ENCODE peak calls at places on chromosomes 13 and 19, in five cellular contexts. One of them, this sample, is unnamed. For H3K9me3, the result is how much of the 10 kb centered on the place peaks cover.

GRCh38 chr13:54934121-54934520 is 1905.5 kb downstream of the OLFM4 start:
- DNase-seq in small intestine: no peak
- DNase-seq in aorta: no peak
- DNase-seq in Karpas-422: no peak
- DNase-seq in heart right ventricle: no peak
- DNase-seq in this sample: no peak

GRCh38 chr13:40338217-40338616 is 328.2 kb downstream of the FOXO1 start:
- DNase-seq in small intestine: no peak
- DNase-seq in aorta: no peak
- DNase-seq in Karpas-422: no peak
- DNase-seq in heart right ventricle: no peak
- DNase-seq in this sample: no peak

GRCh38 chr13:25241007-25241406 is 46.3 kb downstream of the MTMR6 start:
- DNase-seq in small intestine: no peak
- DNase-seq in aorta: no peak
- DNase-seq in Karpas-422: no peak
- DNase-seq in heart right ventricle: no peak
- DNase-seq in this sample: no peak

GRCh38 chr13:24012648-24013047 is 115.3 kb upstream of the C1QTNF9B start:
- DNase-seq in small intestine: no peak
- DNase-seq in aorta: no peak
- DNase-seq in Karpas-422: no peak
- DNase-seq in heart right ventricle: no peak
- DNase-seq in this sample: peak

GRCh38 chr13:24135674-24136300 is 24.7 kb upstream of the SPATA13 start:
- DNase-seq in small intestine: no peak
- DNase-seq in aorta: no peak
- DNase-seq in Karpas-422: no peak
- DNase-seq in heart right ventricle: no peak
- DNase-seq in this sample: no peak

GRCh38 chr13:45178349-45179142 is 22.3 kb downstream of the KCTD4 start:
- DNase-seq in small intestine: no peak
- DNase-seq in aorta: no peak
- DNase-seq in Karpas-422: no peak
- DNase-seq in heart right ventricle: peak
- DNase-seq in this sample: peak

GRCh38 chr19:49579193-49579592 is 1.2 kb downstream of the NOSIP start:
- DNase-seq in small intestine: no peak
- DNase-seq in aorta: no peak
- DNase-seq in Karpas-422: no peak
- DNase-seq in heart right ventricle: no peak
- DNase-seq in this sample: no peak

GRCh38 chr19:35609881-35610353 is 2.6 kb upstream of the HAUS5 start:
- DNase-seq in small intestine: no peak
- DNase-seq in aorta: no peak
- DNase-seq in Karpas-422: no peak
- DNase-seq in heart right ventricle: no peak
- DNase-seq in this sample: no peak

GRCh38 chr13:39604736-39605135 is 1.7 kb upstream of the LHFPL6 start:
- DNase-seq in small intestine: no peak
- DNase-seq in aorta: no peak
- DNase-seq in Karpas-422: no peak
- DNase-seq in heart right ventricle: no peak
- DNase-seq in this sample: no peak

DNA sequence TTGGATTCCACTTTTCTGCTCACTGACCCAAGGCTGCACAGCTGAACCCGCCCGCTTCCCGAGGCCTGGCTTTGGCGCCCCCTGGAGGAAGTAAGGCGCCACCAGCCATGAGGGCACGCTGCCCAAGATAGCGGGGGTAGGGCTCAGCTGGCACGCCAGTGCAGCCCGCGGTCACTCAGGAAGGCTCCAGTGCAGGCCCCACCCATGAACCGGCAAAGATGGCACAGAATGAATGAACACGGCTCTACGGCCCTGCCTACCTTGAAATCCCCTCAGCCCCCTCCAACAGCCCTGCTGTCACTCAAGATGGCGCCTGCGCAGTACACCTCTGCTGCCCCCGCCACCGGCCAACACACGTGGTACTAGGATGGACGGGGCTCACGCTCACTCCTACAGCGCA is 3.0 kb downstream of the PEG3 start:
- DNase-seq in small intestine: no peak
- DNase-seq in aorta: peak
- DNase-seq in Karpas-422: no peak
- DNase-seq in heart right ventricle: peak
- DNase-seq in this sample: no peak
- H3K9me3 ChIP-seq in small intestine: under half
- H3K9me3 ChIP-seq in aorta: under half
- H3K9me3 ChIP-seq in Karpas-422: under half
- H3K9me3 ChIP-seq in heart right ventricle: under half
- H3K9me3 ChIP-seq in this sample: under half

DNA sequence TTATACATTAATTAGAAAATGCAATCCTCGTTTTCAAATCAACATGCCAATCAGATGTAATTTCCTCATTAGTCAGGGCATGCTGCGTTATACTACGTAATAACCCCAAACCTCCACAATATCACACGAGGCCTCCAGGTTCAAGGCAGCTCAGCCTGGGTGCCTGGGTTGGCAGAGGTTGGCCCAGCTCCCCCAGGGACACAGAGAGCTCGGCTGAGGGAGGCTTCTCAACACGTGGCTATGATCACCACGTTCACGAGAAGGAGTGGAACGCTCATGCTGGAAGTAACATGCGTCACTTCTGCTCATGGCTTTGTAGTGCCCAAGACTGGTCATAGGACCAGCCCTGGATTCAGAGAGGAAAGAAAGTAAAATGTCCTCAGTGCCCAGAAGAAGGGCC is 144.9 kb upstream of the SOX1 start:
- DNase-seq in small intestine: no peak
- DNase-seq in aorta: no peak
- DNase-seq in Karpas-422: no peak
- DNase-seq in heart right ventricle: no peak
- DNase-seq in this sample: peak
- H3K9me3 ChIP-seq in small intestine: under half
- H3K9me3 ChIP-seq in aorta: under half
- H3K9me3 ChIP-seq in Karpas-422: under half
- H3K9me3 ChIP-seq in heart right ventricle: under half
- H3K9me3 ChIP-seq in this sample: under half

GRCh38 chr19:28130066-28130511 is 1082.9 kb downstream of the UQCRFS1 start:
- DNase-seq in small intestine: no peak
- DNase-seq in aorta: no peak
- DNase-seq in Karpas-422: no peak
- DNase-seq in heart right ventricle: no peak
- DNase-seq in this sample: no peak
- H3K9me3 ChIP-seq in small intestine: under half
- H3K9me3 ChIP-seq in aorta: under half
- H3K9me3 ChIP-seq in Karpas-422: under half
- H3K9me3 ChIP-seq in heart right ventricle: under half
- H3K9me3 ChIP-seq in this sample: under half

GRCh38 chr19:21398851-21399250 is 1.9 kb downstream of the ZNF493 start:
- DNase-seq in small intestine: no peak
- DNase-seq in aorta: no peak
- DNase-seq in Karpas-422: no peak
- DNase-seq in heart right ventricle: no peak
- DNase-seq in this sample: no peak
- H3K9me3 ChIP-seq in small intestine: under half
- H3K9me3 ChIP-seq in aorta: under half
- H3K9me3 ChIP-seq in Karpas-422: under half
- H3K9me3 ChIP-seq in heart right ventricle: under half
- H3K9me3 ChIP-seq in this sample: under half

DNA sequence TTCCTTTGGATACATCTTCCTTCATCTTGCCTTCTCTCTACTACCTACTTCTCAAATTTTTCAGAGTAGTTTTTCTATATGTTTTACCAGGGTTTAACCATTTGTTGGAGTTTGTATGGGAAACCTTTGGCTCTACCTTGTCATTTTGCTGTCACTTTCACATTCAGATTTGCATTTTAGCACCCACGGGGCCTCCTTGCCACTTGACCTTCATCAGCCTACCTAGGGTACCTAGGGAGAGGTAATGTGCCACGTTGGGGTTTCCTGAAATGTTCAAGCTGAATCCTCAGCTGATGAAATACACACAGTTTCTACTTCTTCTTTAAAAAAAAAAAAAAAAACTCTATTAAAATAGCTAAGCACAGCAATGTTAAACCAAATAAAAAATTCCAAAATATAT is 5.2 kb upstream of the USP12 start:
- DNase-seq in small intestine: no peak
- DNase-seq in aorta: no peak
- DNase-seq in Karpas-422: no peak
- DNase-seq in heart right ventricle: no peak
- DNase-seq in this sample: no peak
- H3K9me3 ChIP-seq in small intestine: under half
- H3K9me3 ChIP-seq in aorta: under half
- H3K9me3 ChIP-seq in Karpas-422: under half
- H3K9me3 ChIP-seq in heart right ventricle: under half
- H3K9me3 ChIP-seq in this sample: under half

This sample was measured in osteoblast.